ENCODE peak calls at places on chromosome 20, in nine cellular contexts. M is HS-5; D is naive thymus-derived CD8-positive, alpha-beta T cell; C is left cardiac atrium; T is SK-N-DZ; Z is GM20000; J is stimulated activated CD4-positive, alpha-beta T cell treated with anti-CD3 and anti-CD28 coated beads, Interleukin-1b, Interleukin-23, amount 100 ng/mL, for 24 hours; V is iris pigment epithelial cell; O is activated CD8-positive, alpha-beta memory T cell treated with anti-CD3 and anti-CD28 coated beads for 4 hours. K is an unnamed sample.

GRCh38 chr20:626579-626978 is 16.5 kb upstream of the TCF15 start:
- DNase-seq in M (no peak), D (no peak), C (no peak), T (no peak), Z (no peak), J (no peak), V (no peak), O (no peak), K (no peak)

GRCh38 chr20:58694241-58695083 is 1.9 kb downstream of the NPEPL1 start:
- DNase-seq in M (no peak), D (no peak), C (no peak), T (no peak), Z (no peak), J (no peak), V (no peak), O (no peak), K (no peak)

GRCh38 chr20:49344975-49345374 is 67.1 kb upstream of the ZNFX1 start:
- DNase-seq in M (peak; percentile 100), D (no peak), C (peak; percentile 66), T (peak; percentile 48), Z (no peak), J (no peak), V (peak; percentile 96), O (no peak), K (no peak)

GRCh38 chr20:31987744-31988143 is 19.8 kb downstream of the XKR7 start:
- DNase-seq in M (no peak), D (no peak), C (no peak), T (no peak), Z (no peak), J (no peak), V (peak; percentile 12), O (no peak), K (no peak)

GRCh38 chr20:36167826-36168634 is 13.5 kb downstream of the EPB41L1 start:
- DNase-seq in M (peak; percentile 82), D (no peak), C (no peak), T (no peak), Z (no peak), J (no peak), V (peak; percentile 67), O (no peak), K (peak; percentile 63)

GRCh38 chr20:33444797-33445560 is 1.4 kb upstream of the SNTA1 start:
- DNase-seq in M (no peak), D (no peak), C (no peak), T (no peak), Z (no peak), J (no peak), V (no peak), O (no peak), K (peak; percentile 56)

GRCh38 chr20:35431621-35432429 is 6.2 kb downstream of the GDF5 start:
- DNase-seq in M (no peak), D (no peak), C (no peak), T (no peak), Z (no peak), J (no peak), V (no peak), O (no peak), K (no peak)

GRCh38 chr20:57326667-57327455 is 2.7 kb upstream of the SPO11 start:
- DNase-seq in M (no peak), D (no peak), C (no peak), T (peak; percentile 50), Z (no peak), J (no peak), V (no peak), O (no peak), K (peak; percentile 91)

GRCh38 chr20:11302436-11302835 is 615.3 kb upstream of the BTBD3 start:
- DNase-seq in M (peak; percentile 22), D (no peak), C (no peak), T (no peak), Z (no peak), J (no peak), V (peak; percentile 72), O (no peak), K (no peak)

GRCh38 chr20:11651138-11651537 is 266.6 kb upstream of the BTBD3 start:
- DNase-seq in M (no peak), D (no peak), C (no peak), T (no peak), Z (no peak), J (no peak), V (no peak), O (no peak), K (no peak)

GRCh38 chr20:51800769-51801219 is 1.5 kb downstream of the SALL4 start:
- DNase-seq in M (peak; percentile 64), D (no peak), C (no peak), T (no peak), Z (no peak), J (no peak), V (peak; percentile 28), O (no peak), K (peak; percentile 22)

GRCh38 chr20:37032077-37032476 is 63.7 kb downstream of the RBL1 start:
- DNase-seq in M (no peak), D (no peak), C (no peak), T (no peak), Z (no peak), J (no peak), V (no peak), O (no peak), K (no peak)

GRCh38 chr20:50654899-50655298 is 36.4 kb downstream of the RIPOR3 start:
- DNase-seq in M (no peak), D (no peak), C (no peak), T (no peak), Z (no peak), J (no peak), V (peak; percentile 34), O (no peak), K (no peak)

GRCh38 chr20:34536798-34537394 is 20.7 kb downstream of the DYNLRB1 start:
- DNase-seq in M (no peak), D (no peak), C (peak; percentile 59), T (peak; percentile 48), Z (no peak), J (peak; percentile 32), V (peak; percentile 28), O (no peak), K (no peak)

GRCh38 chr20:1830240-1830639 is 65.0 kb upstream of the SIRPA start:
- DNase-seq in M (peak; percentile 81), D (no peak), C (peak; percentile 86), T (no peak), Z (no peak), J (no peak), V (peak; percentile 97), O (no peak), K (peak; percentile 21)

GRCh38 chr20:18678599-18678998 is 90.7 kb downstream of the DTD1 start:
- DNase-seq in M (no peak), D (no peak), C (no peak), T (no peak), Z (no peak), J (no peak), V (no peak), O (no peak), K (no peak)

GRCh38 chr20:20721489-20721888 is 9.0 kb upstream of the RALGAPA2 start:
- DNase-seq in M (no peak), D (no peak), C (no peak), T (no peak), Z (no peak), J (no peak), V (no peak), O (no peak), K (no peak)

GRCh38 chr20:43322851-43323250 is 133.1 kb upstream of the PTPRT start:
- DNase-seq in M (no peak), D (no peak), C (no peak), T (no peak), Z (no peak), J (no peak), V (peak; percentile 2), O (no peak), K (peak; percentile 40)

GRCh38 chr20:58010186-58010585 is 218.3 kb downstream of the ANKRD60 start:
- DNase-seq in M (no peak), D (no peak), C (no peak), T (no peak), Z (no peak), J (no peak), V (no peak), O (no peak), K (no peak)

GRCh38 chr20:38857703-38858102 is 52.2 kb downstream of the PPP1R16B start:
- DNase-seq in M (no peak), D (no peak), C (no peak), T (no peak), Z (no peak), J (no peak), V (no peak), O (no peak), K (no peak)

GRCh38 chr20:63560333-63560805 is 6.4 kb downstream of the FNDC11 start:
- DNase-seq in M (no peak), D (no peak), C (no peak), T (no peak), Z (no peak), J (no peak), V (no peak), O (no peak), K (no peak)

GRCh38 chr20:31663524-31663837 is 25.8 kb downstream of the COX4I2 start:
- DNase-seq in M (no peak), D (no peak), C (no peak), T (no peak), Z (no peak), J (no peak), V (no peak), O (no peak), K (no peak)

GRCh38 chr20:38199506-38200390 is 34.7 kb upstream of the TGM2 start:
- DNase-seq in M (no peak), D (no peak), C (no peak), T (no peak), Z (no peak), J (no peak), V (peak; percentile 50), O (no peak), K (no peak)

GRCh38 chr20:39356913-39357312 is 394.8 kb downstream of the DHX35 start:
- DNase-seq in M (no peak), D (no peak), C (no peak), T (no peak), Z (no peak), J (no peak), V (no peak), O (no peak), K (no peak)

GRCh38 chr20:48679603-48680002 is 148.2 kb downstream of the PREX1 start:
- DNase-seq in M (no peak), D (no peak), C (no peak), T (no peak), Z (no peak), J (no peak), V (no peak), O (no peak), K (peak; percentile 80)

GRCh38 chr20:39873286-39873685 is 815.8 kb downstream of the MAFB start:
- DNase-seq in M (no peak), D (no peak), C (no peak), T (no peak), Z (no peak), J (no peak), V (no peak), O (no peak), K (no peak)

GRCh38 chr20:25282796-25283195 is 34.9 kb downstream of the PYGB start:
- DNase-seq in M (no peak), D (no peak), C (no peak), T (no peak), Z (no peak), J (no peak), V (no peak), O (no peak), K (no peak)

GRCh38 chr20:47753571-47754120 is 31.6 kb downstream of the SULF2 start:
- DNase-seq in M (no peak), D (no peak), C (no peak), T (peak; percentile 99), Z (no peak), J (no peak), V (no peak), O (no peak), K (no peak)

GRCh38 chr20:40313730-40314129 is 375.3 kb downstream of the MAFB start:
- DNase-seq in M (no peak), D (no peak), C (no peak), T (no peak), Z (no peak), J (no peak), V (no peak), O (no peak), K (no peak)